ENCODE peak calls at places on chromosome 1, in eight cellular contexts. A is Calu3; B is kidney epithelial cell; S is BJ; F is esophagus squamous epithelium; X is MCF 10A; D is activated CD8-positive, alpha-beta T cell treated with anti-CD3 and anti-CD28 coated beads for 36 hours; I is colonic mucosa. L is an unnamed sample.

GRCh38 chr1:54949971-54950360 is 30.5 kb upstream of the TMEM61 start:
- DNase-seq in A (no peak), B (no peak), S (no peak), F (no peak), X (peak), D (no peak), I (no peak), L (no peak)

GRCh38 chr1:202794049-202794725 is 14.0 kb downstream of the KDM5B start:
- DNase-seq in A (no peak), B (no peak), S (no peak), F (no peak), X (no peak), D (no peak), I (no peak), L (no peak)

GRCh38 chr1:162232034-162232433 is 144.6 kb downstream of the SPATA46 start:
- DNase-seq in A (no peak), B (no peak), S (no peak), F (no peak), X (no peak), D (no peak), I (no peak), L (no peak)

GRCh38 chr1:182809414-182809957 is 19.9 kb downstream of the NPL start:
- DNase-seq in A (no peak), B (no peak), S (no peak), F (no peak), X (peak), D (no peak), I (no peak), L (no peak)

GRCh38 chr1:40625076-40625475 is 40.4 kb downstream of the RIMS3 start:
- DNase-seq in A (peak), B (no peak), S (no peak), F (no peak), X (peak), D (peak), I (peak), L (peak)

GRCh38 chr1:116258668-116259419 is 114.2 kb upstream of the ATP1A1 start:
- DNase-seq in A (no peak), B (no peak), S (no peak), F (no peak), X (no peak), D (peak), I (peak), L (no peak)

GRCh38 chr1:115215110-115215509 is 122.9 kb downstream of the NGF start:
- DNase-seq in A (no peak), B (no peak), S (no peak), F (no peak), X (no peak), D (no peak), I (no peak), L (no peak)

GRCh38 chr1:18644469-18645171 is 14.0 kb downstream of the PAX7 start:
- DNase-seq in A (no peak), B (no peak), S (no peak), F (no peak), X (no peak), D (no peak), I (no peak), L (no peak)

GRCh38 chr1:228786361-228787129 is 51.3 kb downstream of the RHOU start:
- DNase-seq in A (no peak), B (no peak), S (no peak), F (no peak), X (no peak), D (no peak), I (no peak), L (no peak)

GRCh38 chr1:25833158-25833557 is 13.4 kb downstream of the MTFR1L start:
- DNase-seq in A (no peak), B (no peak), S (no peak), F (no peak), X (no peak), D (no peak), I (no peak), L (no peak)

GRCh38 chr1:174652496-174653280 is 204.9 kb downstream of the GPR52 start:
- DNase-seq in A (no peak), B (no peak), S (no peak), F (no peak), X (no peak), D (no peak), I (no peak), L (no peak)

GRCh38 chr1:206909167-206909882 is 12.1 kb downstream of the IL24 start:
- DNase-seq in A (peak), B (no peak), S (no peak), F (no peak), X (peak), D (peak), I (peak), L (peak)

GRCh38 chr1:219092206-219092605 is 81.5 kb upstream of the LYPLAL1 start:
- DNase-seq in A (no peak), B (no peak), S (no peak), F (no peak), X (peak), D (no peak), I (no peak), L (no peak)

GRCh38 chr1:6872573-6873261 is 87.5 kb downstream of the CAMTA1 start:
- DNase-seq in A (no peak), B (no peak), S (no peak), F (no peak), X (no peak), D (no peak), I (no peak), L (no peak)

GRCh38 chr1:115429884-115430283 is 91.8 kb upstream of the NGF start:
- DNase-seq in A (no peak), B (no peak), S (no peak), F (no peak), X (peak), D (no peak), I (no peak), L (no peak)

GRCh38 chr1:111738436-111739221 is 566 bp downstream of the INKA2 start:
- DNase-seq in A (peak), B (no peak), S (no peak), F (no peak), X (peak), D (peak), I (peak), L (peak)

GRCh38 chr1:54404263-54404662 is 1.9 kb downstream of the SSBP3 start:
- DNase-seq in A (no peak), B (no peak), S (no peak), F (no peak), X (no peak), D (no peak), I (no peak), L (no peak)

GRCh38 chr1:223233410-223234163 is 90.5 kb upstream of the TLR5 start:
- DNase-seq in A (peak), B (peak), S (peak), F (no peak), X (peak), D (peak), I (no peak), L (peak)

GRCh38 chr1:71509051-71509595 is 428.3 kb upstream of the ZRANB2 start:
- DNase-seq in A (no peak), B (no peak), S (no peak), F (no peak), X (no peak), D (no peak), I (no peak), L (no peak)

GRCh38 chr1:1783320-1783719 is 5.0 kb upstream of the NADK start:
- DNase-seq in A (no peak), B (no peak), S (no peak), F (no peak), X (no peak), D (no peak), I (peak), L (no peak)

GRCh38 chr1:102174259-102174863 is 177.6 kb upstream of the OLFM3 start:
- DNase-seq in A (no peak), B (no peak), S (no peak), F (no peak), X (peak), D (peak), I (peak), L (no peak)

GRCh38 chr1:13549521-13549920 is 34.1 kb upstream of the PDPN start:
- DNase-seq in A (no peak), B (no peak), S (no peak), F (no peak), X (no peak), D (no peak), I (no peak), L (no peak)

GRCh38 chr1:161481624-161482392 is 23.4 kb upstream of the FCGR2A start:
- DNase-seq in A (peak), B (no peak), S (no peak), F (no peak), X (peak), D (no peak), I (no peak), L (no peak)

GRCh38 chr1:59947047-59947938 is 20.7 kb upstream of the CYP2J2 start:
- DNase-seq in A (peak), B (no peak), S (no peak), F (peak), X (peak), D (peak), I (peak), L (peak)

GRCh38 chr1:172070055-172070454 is 228.8 kb downstream of the DNM3 start:
- DNase-seq in A (no peak), B (no peak), S (no peak), F (no peak), X (no peak), D (no peak), I (no peak), L (no peak)

GRCh38 chr1:187241971-187242370 is 413.2 kb downstream of the PLA2G4A start:
- DNase-seq in A (no peak), B (no peak), S (no peak), F (no peak), X (no peak), D (no peak), I (no peak), L (no peak)

GRCh38 chr1:12166834-12167492 is at the start of gene TNFRSF1B:
- DNase-seq in A (peak), B (no peak), S (no peak), F (no peak), X (no peak), D (peak), I (peak), L (peak)

GRCh38 chr1:175841613-175842234 is 98.3 kb upstream of the TNR start:
- DNase-seq in A (no peak), B (no peak), S (no peak), F (no peak), X (no peak), D (no peak), I (no peak), L (no peak)

GRCh38 chr1:94237291-94238226 is at the start of gene ARHGAP29:
- DNase-seq in A (peak), B (no peak), S (no peak), F (no peak), X (peak), D (peak), I (peak), L (peak)

GRCh38 chr1:52237430-52237829 is 95.5 kb downstream of the ZFYVE9 start:
- DNase-seq in A (no peak), B (peak), S (no peak), F (no peak), X (peak), D (no peak), I (no peak), L (no peak)

GRCh38 chr1:194512361-194512760 is 1325.9 kb upstream of the B3GALT2 start:
- DNase-seq in A (no peak), B (no peak), S (no peak), F (no peak), X (no peak), D (no peak), I (no peak), L (no peak)

GRCh38 chr1:230288641-230289349 is 137.3 kb downstream of the PGBD5 start:
- DNase-seq in A (no peak), B (no peak), S (no peak), F (no peak), X (peak), D (no peak), I (no peak), L (no peak)

GRCh38 chr1:193348126-193349045 is 162.0 kb upstream of the B3GALT2 start:
- DNase-seq in A (no peak), B (no peak), S (no peak), F (no peak), X (no peak), D (no peak), I (no peak), L (no peak)

DNA sequence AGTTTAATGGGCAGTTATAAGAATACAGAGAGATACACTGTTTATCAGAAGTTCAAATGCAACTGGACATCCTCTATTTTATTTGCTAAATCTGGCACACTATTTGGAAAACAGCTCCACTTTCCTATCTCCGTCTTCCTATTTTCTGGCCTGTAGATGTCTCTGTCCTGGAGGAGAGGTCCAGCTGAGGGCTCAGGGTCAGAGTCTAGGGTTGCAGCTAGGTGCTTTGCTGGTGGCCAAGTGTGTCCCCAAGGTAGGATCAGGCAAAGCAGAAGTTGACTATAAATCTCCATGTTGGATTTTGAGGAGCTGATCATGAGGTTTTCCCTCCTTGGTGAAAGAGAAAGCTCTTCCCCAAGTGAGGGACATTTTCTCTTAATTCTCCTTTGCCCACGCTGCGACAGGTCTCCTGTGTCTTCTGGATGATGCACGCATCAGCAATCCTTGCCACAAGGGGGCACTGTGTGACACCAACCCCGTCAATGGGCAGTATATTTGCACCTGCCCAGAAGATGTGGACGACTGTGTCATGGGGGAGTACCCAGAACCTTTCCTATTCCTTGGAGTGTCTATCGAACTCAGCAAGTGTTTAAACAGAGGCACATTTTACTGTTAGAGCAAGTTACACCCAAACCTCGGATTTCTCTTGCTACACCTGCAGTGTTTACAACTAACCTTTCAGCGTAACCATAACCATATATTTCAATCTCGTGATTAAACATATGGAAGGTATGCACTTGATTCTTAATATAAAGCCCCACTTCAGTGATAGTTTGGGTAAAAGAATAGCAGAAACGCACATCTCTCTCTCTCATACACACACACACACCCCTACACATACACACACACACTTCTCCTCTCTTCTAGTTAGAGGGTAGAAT is 10.2 kb downstream of the ADAM30 start:
- DNase-seq in A (peak), B (no peak), S (no peak), F (no peak), X (peak), D (peak), I (peak), L (peak)
- TF ChIP-seq CTCF in A (peak), B (peak), S (peak), F (peak), X (peak), D (peak), I (peak), L (peak)

DNA sequence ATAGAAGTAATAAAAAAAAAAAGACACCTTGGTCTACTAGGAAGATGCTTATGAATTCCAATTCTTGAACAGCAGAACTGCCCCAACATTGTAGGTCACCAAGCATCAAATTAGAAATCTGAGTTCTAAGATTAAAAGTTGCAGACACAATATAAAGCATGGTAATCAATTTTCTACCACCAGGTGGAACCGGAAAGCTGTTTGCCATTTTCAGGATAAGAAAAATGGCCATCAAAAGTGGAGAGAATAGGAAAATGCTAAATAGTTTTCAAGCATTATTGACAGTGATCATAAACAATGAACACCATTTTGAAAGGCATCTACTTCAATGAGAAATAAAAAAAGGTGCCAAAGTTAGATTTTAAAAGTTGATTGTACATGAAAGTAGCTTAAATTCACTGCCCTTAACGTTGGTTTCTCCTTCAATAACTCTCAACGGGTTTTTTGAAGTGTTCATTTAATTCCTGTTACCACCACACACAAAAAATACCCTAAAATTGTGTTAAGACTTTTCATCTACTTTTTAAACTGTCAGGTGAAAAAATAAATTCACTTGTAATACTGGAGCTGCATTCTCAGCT is 252.9 kb downstream of the KCNT2 start:
- DNase-seq in A (peak), B (no peak), S (no peak), F (no peak), X (peak), D (no peak), I (no peak), L (no peak)
- TF ChIP-seq CTCF in A (peak), B (peak), S (peak), F (no peak), X (peak), D (no peak), I (no peak), L (peak)

DNA sequence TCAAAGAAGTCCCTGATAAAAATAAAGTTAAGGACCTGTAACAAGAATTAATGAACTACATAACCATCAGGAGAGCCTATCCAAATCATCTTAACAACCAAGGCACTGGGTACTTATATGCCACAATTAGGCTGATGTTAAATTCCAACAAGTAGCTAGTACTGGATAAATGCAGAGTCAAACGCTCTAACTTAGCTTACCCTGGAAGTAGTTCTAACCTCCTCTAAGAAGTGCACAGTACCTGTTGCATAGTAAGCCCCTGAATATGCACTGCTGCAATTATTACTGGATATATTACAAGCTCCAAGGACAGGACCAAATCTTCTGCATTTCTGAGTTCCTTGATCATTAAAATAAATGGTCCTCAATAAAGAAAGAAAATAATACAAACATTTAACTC is 125.8 kb downstream of the RERE start:
- DNase-seq in A (no peak), B (no peak), S (no peak), F (no peak), X (no peak), D (no peak), I (no peak), L (no peak)
- TF ChIP-seq CTCF in A (no peak), B (no peak), S (no peak), F (no peak), X (no peak), D (no peak), I (no peak), L (no peak)

GRCh38 chr1:180821970-180822369 is 90.7 kb upstream of the KIAA1614 start:
- DNase-seq in A (no peak), B (no peak), S (no peak), F (no peak), X (no peak), D (no peak), I (no peak), L (no peak)

GRCh38 chr1:180814258-180814657 is 98.4 kb upstream of the KIAA1614 start:
- DNase-seq in A (no peak), B (no peak), S (no peak), F (no peak), X (no peak), D (no peak), I (no peak), L (no peak)

GRCh38 chr1:180811886-180812285 is 100.8 kb upstream of the KIAA1614 start:
- DNase-seq in A (no peak), B (no peak), S (no peak), F (no peak), X (no peak), D (no peak), I (no peak), L (no peak)

GRCh38 chr1:180815188-180815587 is 97.5 kb upstream of the KIAA1614 start:
- DNase-seq in A (no peak), B (no peak), S (no peak), F (no peak), X (no peak), D (no peak), I (no peak), L (no peak)

GRCh38 chr1:180816132-180816531 is 96.6 kb upstream of the KIAA1614 start:
- DNase-seq in A (no peak), B (no peak), S (no peak), F (no peak), X (no peak), D (no peak), I (no peak), L (no peak)
- TF ChIP-seq CTCF in A (no peak), B (no peak), S (no peak), F (no peak), X (no peak), D (no peak), I (no peak), L (no peak)